ENCODE peak calls at places on chromosomes 5 and 9, in ten cellular contexts. L, N, D, A, Z, M, G, H, U and J are unnamed samples.

GRCh38 chr5:83015676-83016075 is 61.5 kb downstream of the TMEM167A start:
- DNase-seq in N (no peak), H (no peak), A (no peak), L (no peak), D (no peak), Z (no peak), G (no peak), M (peak), U (no peak), J (no peak)

GRCh38 chr5:43020294-43020711 is 19.8 kb downstream of the ANXA2R start:
- DNase-seq in M (peak), Z (no peak), N (peak), H (no peak), U (no peak), D (no peak), L (no peak), A (no peak), G (no peak), J (no peak)

GRCh38 chr5:68924490-68925145 is 169.2 kb upstream of the SLC30A5 start:
- DNase-seq in M (no peak), Z (peak), G (no peak), D (no peak), U (peak), N (peak), L (peak), H (peak), A (no peak), J (no peak)

GRCh38 chr9:120424248-120424647 is 155.7 kb downstream of the CDK5RAP2 start:
- DNase-seq in G (no peak), H (no peak), D (no peak), U (no peak), Z (no peak), L (no peak), M (no peak), A (no peak), N (no peak), J (no peak)

GRCh38 chr5:157456301-157456700 is 3.7 kb upstream of the NIPAL4 start:
- DNase-seq in N (no peak), Z (no peak), D (peak), U (no peak), L (no peak), G (no peak), A (no peak), H (no peak), M (no peak), J (no peak)

GRCh38 chr5:154444559-154445421 is 1.0 kb upstream of the SAP30L start:
- DNase-seq in A (no peak), L (no peak), D (peak), H (peak), M (peak), Z (no peak), U (peak), N (no peak), G (no peak), J (no peak)

GRCh38 chr9:120925535-120926396 is 830 bp downstream of the TRAF1 start:
- DNase-seq in A (peak), L (peak), U (no peak), G (no peak), D (peak), M (no peak), Z (peak), H (peak), N (peak), J (no peak)

GRCh38 chr9:117704024-117704575 is at the start of gene TLR4:
- DNase-seq in D (peak), L (peak), N (peak), M (peak), G (peak), U (peak), Z (peak), H (peak), A (peak), J (peak)

GRCh38 chr5:33332804-33333203 is 108.0 kb upstream of the TARS1 start:
- DNase-seq in A (no peak), H (no peak), G (no peak), M (no peak), D (no peak), U (no peak), Z (no peak), N (no peak), L (no peak), J (no peak)

GRCh38 chr5:115847290-115847689 is 5.6 kb downstream of the AP3S1 start:
- DNase-seq in L (no peak), D (no peak), N (no peak), G (no peak), Z (no peak), U (no peak), H (no peak), M (no peak), A (no peak), J (no peak)

GRCh38 chr5:17808566-17808965 is 174.3 kb downstream of the TAF11L14 start:
- DNase-seq in U (no peak), M (no peak), A (no peak), N (no peak), G (no peak), D (no peak), H (no peak), L (no peak), Z (no peak), J (no peak)

GRCh38 chr9:15837079-15837679 is 284.3 kb downstream of the CCDC171 start:
- DNase-seq in A (no peak), Z (peak), U (no peak), D (no peak), G (no peak), H (peak), N (peak), L (peak), M (peak), J (peak)

GRCh38 chr5:172076783-172077244 is 70.4 kb upstream of the FBXW11 start:
- DNase-seq in G (no peak), N (peak), L (peak), U (no peak), D (no peak), Z (no peak), M (peak), A (peak), H (peak), J (no peak)

GRCh38 chr5:52774005-52774410 is 13.7 kb upstream of the ITGA1 start:
- DNase-seq in L (no peak), N (no peak), Z (no peak), U (no peak), A (no peak), G (no peak), D (no peak), H (no peak), M (peak), J (no peak)

GRCh38 chr5:97266576-97266975 is 83.5 kb upstream of the RIOK2 start:
- DNase-seq in N (peak), M (no peak), G (peak), U (no peak), Z (no peak), L (peak), D (peak), A (peak), H (peak), J (peak)

GRCh38 chr5:116441223-116441622 is 133.4 kb downstream of the SEMA6A start:
- DNase-seq in D (no peak), U (no peak), Z (no peak), A (no peak), H (no peak), L (no peak), G (no peak), N (no peak), M (peak), J (no peak)

GRCh38 chr5:3393122-3393963 is 202.3 kb upstream of the IRX1 start:
- DNase-seq in N (no peak), Z (no peak), G (no peak), D (peak), M (no peak), A (no peak), L (no peak), U (peak), H (no peak), J (no peak)

GRCh38 chr5:81856948-81857928 is 106.3 kb upstream of the SSBP2 start:
- DNase-seq in U (no peak), H (no peak), A (peak), M (peak), D (peak), Z (peak), L (no peak), N (peak), G (peak), J (peak)

GRCh38 chr5:98416541-98416940 is 356.9 kb upstream of the RGMB start:
- DNase-seq in Z (no peak), M (no peak), U (no peak), G (no peak), H (no peak), D (no peak), A (no peak), L (peak), N (peak), J (no peak)

GRCh38 chr9:12846035-12846434 is 71.2 kb downstream of the LURAP1L start:
- DNase-seq in N (no peak), U (no peak), G (no peak), M (no peak), D (no peak), A (no peak), Z (no peak), H (no peak), L (peak), J (no peak)

GRCh38 chr9:130927995-130928900 is 10.8 kb downstream of the FIBCD1 start:
- DNase-seq in L (peak), G (peak), A (no peak), U (no peak), N (peak), H (peak), D (no peak), Z (peak), M (no peak), J (peak)

GRCh38 chr5:93583799-93584530 is 943 bp downstream of the NR2F1 start:
- DNase-seq in U (peak), M (peak), D (no peak), Z (no peak), L (peak), A (peak), G (no peak), N (peak), H (no peak), J (peak)

GRCh38 chr5:87541668-87542067 is 128.9 kb upstream of the CCNH start:
- DNase-seq in L (no peak), G (no peak), Z (no peak), M (no peak), U (no peak), H (no peak), N (no peak), D (no peak), A (no peak), J (no peak)

GRCh38 chr5:1787472-1788047 is 12.1 kb downstream of the MRPL36 start:
- DNase-seq in D (no peak), U (no peak), A (peak), H (no peak), M (no peak), G (no peak), Z (no peak), L (no peak), N (no peak), J (no peak)

GRCh38 chr5:138489705-138490104 is 24.4 kb downstream of the EGR1 start:
- DNase-seq in M (no peak), L (no peak), A (no peak), G (no peak), H (no peak), N (peak), U (no peak), D (no peak), Z (no peak), J (peak)

GRCh38 chr5:138490648-138491283 is 25.5 kb downstream of the EGR1 start:
- DNase-seq in Z (no peak), U (no peak), H (no peak), N (no peak), A (no peak), D (no peak), G (no peak), L (no peak), M (no peak), J (no peak)

GRCh38 chr5:138492552-138493045 is 27.3 kb downstream of the EGR1 start:
- DNase-seq in L (no peak), N (no peak), A (no peak), H (no peak), M (no peak), D (no peak), Z (no peak), U (no peak), G (no peak), J (no peak)

GRCh38 chr5:138491284-138491648 is 26.0 kb downstream of the EGR1 start:
- DNase-seq in M (no peak), H (no peak), U (no peak), N (no peak), Z (no peak), A (no peak), G (no peak), L (no peak), D (no peak), J (no peak)

DNA sequence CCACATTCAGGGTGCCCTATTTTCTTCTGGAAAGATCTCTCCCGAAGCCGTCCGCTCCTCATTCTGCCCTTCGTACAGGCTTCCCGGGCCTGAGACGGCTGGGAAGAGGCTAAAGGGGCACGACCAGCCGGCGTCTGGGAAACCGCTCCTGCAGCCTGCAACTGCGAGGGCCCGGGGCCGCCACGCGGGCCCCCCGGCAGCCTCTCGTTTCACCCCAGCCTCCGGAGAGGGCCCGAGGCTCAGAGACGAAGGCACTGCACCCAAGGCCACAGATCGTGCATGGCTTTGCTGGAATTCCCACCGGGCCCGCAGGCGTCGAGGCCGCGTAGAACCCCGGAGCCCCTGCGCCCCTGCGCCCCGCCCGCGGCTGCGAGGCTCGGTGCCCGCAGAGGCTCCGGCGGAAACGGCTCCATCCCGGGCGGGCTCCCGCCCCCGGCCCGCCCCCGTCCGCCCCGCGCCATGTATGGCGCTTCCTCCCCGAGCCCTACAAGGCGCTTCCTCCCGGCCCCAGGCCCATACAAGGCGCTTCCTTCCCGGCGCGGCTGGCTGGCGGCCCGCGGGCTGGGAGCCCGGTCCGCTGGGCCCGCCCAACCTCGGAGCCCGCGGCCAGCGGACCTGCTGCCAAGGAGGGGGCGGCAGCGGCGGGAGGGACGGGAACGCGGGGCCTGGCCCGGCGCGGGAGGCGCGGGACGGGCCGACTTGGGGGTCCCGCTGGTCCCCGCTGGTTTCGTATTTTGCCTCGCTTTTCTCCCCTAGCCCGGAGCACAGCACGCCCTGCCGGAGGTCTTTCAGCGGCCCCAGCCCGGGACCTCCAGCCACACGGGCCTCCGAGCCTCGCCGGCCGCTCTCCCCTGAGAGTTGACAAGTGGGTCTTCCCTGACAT is 26.6 kb downstream of the EGR1 start:
- DNase-seq in Z (no peak), L (peak), G (peak), D (peak), A (peak), U (peak), N (peak), M (peak), H (peak), J (peak)
- TF ChIP-seq CTCF in Z (no peak), L (no peak), G (no peak), D (no peak), A (no peak), U (no peak), N (no peak), M (no peak), H (no peak), J (no peak)

DNA sequence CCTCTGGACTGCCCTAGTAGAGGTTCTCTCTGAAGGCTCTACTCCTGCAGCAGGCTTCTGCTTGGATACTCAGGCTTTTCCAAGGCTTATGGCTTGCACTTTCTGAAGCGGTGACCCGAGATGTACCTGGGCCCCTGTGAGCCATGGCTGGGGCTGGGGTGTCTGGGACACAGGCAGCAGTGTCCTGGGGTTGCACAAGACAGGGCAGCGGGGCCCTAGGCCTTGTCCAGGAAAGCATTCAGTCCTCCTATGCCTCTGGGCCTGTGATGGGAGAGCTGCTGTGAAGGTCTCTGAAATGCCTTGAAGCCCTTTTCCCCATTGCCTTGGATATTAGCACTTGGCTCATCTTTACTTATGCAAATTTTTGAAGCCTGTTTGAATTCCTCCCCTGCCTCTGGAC is 192.2 kb downstream of the YTHDC2 start:
- DNase-seq in N (no peak), A (no peak), D (no peak), H (no peak), Z (no peak), U (no peak), G (no peak), M (no peak), L (no peak), J (no peak)
- TF ChIP-seq CTCF in N (no peak), A (no peak), D (no peak), H (no peak), Z (no peak), U (no peak), G (no peak), M (no peak), L (no peak), J (no peak)

DNA sequence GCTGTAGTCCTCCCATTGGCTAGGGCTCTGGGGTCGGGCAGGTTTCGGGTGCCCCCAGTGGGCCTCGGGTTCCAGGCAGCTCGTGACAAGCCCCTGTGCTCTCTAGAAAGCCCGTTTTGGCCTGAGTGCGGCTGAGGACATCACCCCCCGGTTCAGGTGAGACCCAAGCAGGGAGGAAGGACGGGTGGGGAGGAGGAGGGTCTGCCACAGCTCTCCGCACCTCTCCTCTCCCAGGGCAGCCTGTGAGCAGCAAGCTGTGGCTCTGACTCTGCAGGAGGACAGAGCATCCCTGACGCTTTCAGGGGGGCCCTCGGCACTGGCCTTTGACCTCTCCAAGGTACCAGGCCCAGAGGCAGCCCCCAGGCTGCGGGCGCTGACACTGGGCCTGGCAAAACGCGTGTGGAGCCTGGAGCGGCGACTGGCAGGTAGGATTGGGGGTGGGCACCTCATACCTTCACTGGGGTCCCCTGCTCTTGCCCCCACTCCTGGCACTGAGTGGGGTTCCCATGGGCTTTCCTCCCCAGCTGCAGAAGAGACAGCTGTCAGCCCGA is 672 bp downstream of the PAXX start:
- DNase-seq in D (no peak), U (no peak), A (no peak), Z (no peak), H (no peak), N (no peak), M (no peak), G (no peak), L (no peak), J (no peak)
- TF ChIP-seq CTCF in D (no peak), U (no peak), A (no peak), Z (no peak), H (no peak), N (no peak), M (no peak), G (no peak), L (no peak), J (no peak)

GRCh38 chr5:155768342-155768741 is 558.6 kb upstream of the SGCD start:
- DNase-seq in U (no peak), G (no peak), M (no peak), D (no peak), N (no peak), Z (no peak), L (no peak), A (no peak), H (no peak), J (no peak)

GRCh38 chr5:155773680-155774079 is 553.3 kb upstream of the SGCD start:
- DNase-seq in L (no peak), N (no peak), M (no peak), H (no peak), U (no peak), Z (no peak), G (no peak), D (no peak), A (no peak), J (no peak)

GRCh38 chr5:155767480-155767879 is 559.5 kb upstream of the SGCD start:
- DNase-seq in N (no peak), M (no peak), A (no peak), D (no peak), G (no peak), H (no peak), U (no peak), Z (no peak), L (no peak), J (no peak)

DNA sequence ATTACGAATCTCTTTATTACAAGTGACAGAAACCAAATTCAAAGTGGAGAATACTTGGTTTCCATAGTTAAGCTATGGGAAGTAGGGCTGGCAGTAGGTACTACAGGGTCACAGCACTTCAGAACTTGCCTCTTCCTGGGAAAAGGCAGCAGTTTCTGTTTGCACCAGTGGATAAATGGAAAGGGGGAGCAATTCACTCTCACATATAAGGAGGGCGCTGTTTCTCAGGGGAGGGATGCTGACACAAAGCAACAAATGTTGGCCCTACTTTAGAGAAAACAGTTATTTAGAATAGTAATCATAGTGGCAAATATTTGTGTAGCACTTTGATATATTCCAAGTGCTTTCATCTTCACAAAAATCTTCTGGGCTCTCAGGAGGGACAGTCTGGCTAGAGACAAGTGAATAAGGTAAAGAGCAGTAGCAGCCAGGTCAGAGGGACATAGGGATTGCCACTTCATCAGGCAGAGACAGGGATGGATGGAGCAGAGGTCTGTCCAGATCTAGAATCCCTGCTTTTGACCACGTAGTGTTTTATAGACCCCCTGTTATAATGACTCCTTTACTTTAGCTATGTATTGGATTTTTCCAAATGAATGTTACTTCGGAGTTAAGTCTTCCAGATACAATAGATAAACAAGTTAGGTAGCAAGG is 554.8 kb upstream of the SGCD start:
- DNase-seq in H (no peak), L (no peak), M (peak), U (no peak), Z (no peak), G (no peak), A (no peak), D (no peak), N (no peak), J (no peak)
- TF ChIP-seq CTCF in H (no peak), L (no peak), M (peak), U (no peak), Z (no peak), G (no peak), A (no peak), D (no peak), N (no peak), J (no peak)

DNA sequence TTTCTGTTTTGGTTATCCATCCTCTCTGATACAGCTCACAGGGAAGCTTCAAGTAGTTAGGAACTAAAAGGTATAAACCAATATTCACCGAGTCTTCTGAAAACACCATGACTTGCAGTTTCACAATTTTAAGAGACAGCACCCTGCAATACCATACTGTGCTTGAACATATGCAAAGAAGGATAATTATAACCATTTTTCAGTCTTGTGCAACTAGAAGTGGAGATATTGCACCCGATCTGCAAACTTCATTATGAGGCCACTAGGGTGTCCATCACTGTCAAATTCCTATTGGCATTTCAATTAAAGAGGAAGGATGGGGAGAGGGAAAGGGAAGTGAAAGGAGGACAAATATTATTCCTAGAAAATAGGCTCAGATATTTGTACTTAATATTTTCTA is 32.4 kb upstream of the CEP120 start:
- DNase-seq in L (no peak), U (no peak), H (no peak), N (no peak), G (no peak), D (no peak), M (no peak), Z (no peak), A (no peak), J (no peak)
- TF ChIP-seq CTCF in L (no peak), U (no peak), H (no peak), N (no peak), G (no peak), D (no peak), M (peak), Z (no peak), A (no peak), J (no peak)